ENCODE peak calls at places on chromosomes 6 and 20, in five cellular contexts. A, K, U, W and P are unnamed samples.

GRCh38 chr6:128731249-128732165 is 151.4 kb upstream of the LAMA2 start:
- DNase-seq in A (no peak), K (no peak), U (peak; percentile 2), W (no peak), P (no peak)

GRCh38 chr6:135586388-135586787 is 88.8 kb upstream of the AHI1 start:
- DNase-seq in A (no peak), K (no peak), U (no peak), W (no peak), P (no peak)

GRCh38 chr20:61441537-61441936 is 189.5 kb downstream of the CDH4 start:
- DNase-seq in A (no peak), K (no peak), U (no peak), W (no peak), P (no peak)

GRCh38 chr6:90227165-90227564 is 69.5 kb downstream of the BACH2 start:
- DNase-seq in A (peak; percentile 27), K (no peak), U (no peak), W (no peak), P (no peak)

GRCh38 chr20:48733296-48733790 is 94.5 kb downstream of the PREX1 start:
- DNase-seq in A (no peak), K (no peak), U (no peak), W (no peak), P (no peak)

GRCh38 chr20:14948416-14948815 is 611.0 kb upstream of the FLRT3 start:
- DNase-seq in A (no peak), K (no peak), U (no peak), W (no peak), P (no peak)

GRCh38 chr6:89793586-89793985 is 26.0 kb downstream of the MDN1 start:
- DNase-seq in A (no peak), K (no peak), U (no peak), W (no peak), P (no peak)

GRCh38 chr6:170114187-170114945 is 176.5 kb downstream of the DLL1 start:
- DNase-seq in A (no peak), K (peak; percentile 8), U (no peak), W (no peak), P (no peak)

GRCh38 chr20:29408034-29408695 is 1849.3 kb upstream of the DEFB115 start:
- DNase-seq in A (no peak), K (no peak), U (no peak), W (no peak), P (no peak)

GRCh38 chr6:16199792-16200191 is 38.6 kb upstream of the GMPR start:
- DNase-seq in A (no peak), K (no peak), U (no peak), W (no peak), P (no peak)

GRCh38 chr6:169782966-169783760 is 31.7 kb downstream of the ERMARD start:
- DNase-seq in A (no peak), K (no peak), U (no peak), W (no peak), P (no peak)

GRCh38 chr6:107057679-107058078 is 29.7 kb downstream of the MTRES1 start:
- DNase-seq in A (no peak), K (no peak), U (no peak), W (no peak), P (no peak)

GRCh38 chr6:107062691-107063090 is 34.7 kb downstream of the MTRES1 start:
- DNase-seq in A (no peak), K (no peak), U (no peak), W (no peak), P (no peak)

GRCh38 chr6:107061125-107062020 is 33.4 kb downstream of the MTRES1 start:
- DNase-seq in A (no peak), K (no peak), U (peak; percentile 22), W (no peak), P (peak; percentile 45)

GRCh38 chr6:107059606-107060005 is 31.6 kb downstream of the MTRES1 start:
- DNase-seq in A (no peak), K (no peak), U (no peak), W (no peak), P (no peak)

GRCh38 chr6:107060704-107061103 is 32.7 kb downstream of the MTRES1 start:
- DNase-seq in A (no peak), K (no peak), U (no peak), W (no peak), P (no peak)
- H3K4me1 ChIP-seq in A (no peaks in the 10 kb centered on the region), K (peaks cover 11% of the 10 kb centered on the region), U (peaks cover 22% of the 10 kb centered on the region), W (peaks cover 19% of the 10 kb centered on the region), P (peaks cover 17% of the 10 kb centered on the region)

GRCh38 chr20:34013532-34013931 is 19.8 kb downstream of the RALY start:
- DNase-seq in A (no peak), K (no peak), U (no peak), W (no peak), P (no peak)
- H3K4me1 ChIP-seq in A (peaks cover 47% of the 10 kb centered on the region), K (peaks cover 59% of the 10 kb centered on the region), U (peaks cover 74% of the 10 kb centered on the region), W (peaks cover 90% of the 10 kb centered on the region), P (peaks cover 34% of the 10 kb centered on the region)

GRCh38 chr20:57620999-57621398 is 773 bp upstream of the ZBP1 start:
- DNase-seq in A (no peak), K (no peak), U (no peak), W (peak; percentile 53), P (no peak)
- H3K4me1 ChIP-seq in A (peaks cover 14% of the 10 kb centered on the region), K (no peaks in the 10 kb centered on the region), U (peaks cover 68% of the 10 kb centered on the region), W (peaks cover 72% of the 10 kb centered on the region), P (peaks cover 42% of the 10 kb centered on the region)

GRCh38 chr20:2405693-2406065 is 25.0 kb downstream of the TGM6 start:
- DNase-seq in A (no peak), K (no peak), U (no peak), W (no peak), P (no peak)
- H3K4me1 ChIP-seq in A (no peaks in the 10 kb centered on the region), K (no peaks in the 10 kb centered on the region), U (no peaks in the 10 kb centered on the region), W (no peaks in the 10 kb centered on the region), P (no peaks in the 10 kb centered on the region)

GRCh38 chr6:40510442-40510841 is 76.7 kb downstream of the LRFN2 start:
- DNase-seq in A (no peak), K (no peak), U (no peak), W (no peak), P (no peak)

GRCh38 chr6:40506956-40507355 is 80.2 kb downstream of the LRFN2 start:
- DNase-seq in A (no peak), K (no peak), U (no peak), W (no peak), P (no peak)

GRCh38 chr6:40511884-40512283 is 75.3 kb downstream of the LRFN2 start:
- DNase-seq in A (no peak), K (no peak), U (no peak), W (no peak), P (no peak)

GRCh38 chr6:40509716-40510260 is 77.4 kb downstream of the LRFN2 start:
- DNase-seq in A (no peak), K (no peak), U (no peak), W (no peak), P (no peak)

GRCh38 chr6:40509163-40509562 is 78.0 kb downstream of the LRFN2 start:
- DNase-seq in A (no peak), K (no peak), U (no peak), W (no peak), P (no peak)
- H3K4me1 ChIP-seq in A (no peaks in the 10 kb centered on the region), K (no peaks in the 10 kb centered on the region), U (no peaks in the 10 kb centered on the region), W (no peaks in the 10 kb centered on the region), P (no peaks in the 10 kb centered on the region)

DNA sequence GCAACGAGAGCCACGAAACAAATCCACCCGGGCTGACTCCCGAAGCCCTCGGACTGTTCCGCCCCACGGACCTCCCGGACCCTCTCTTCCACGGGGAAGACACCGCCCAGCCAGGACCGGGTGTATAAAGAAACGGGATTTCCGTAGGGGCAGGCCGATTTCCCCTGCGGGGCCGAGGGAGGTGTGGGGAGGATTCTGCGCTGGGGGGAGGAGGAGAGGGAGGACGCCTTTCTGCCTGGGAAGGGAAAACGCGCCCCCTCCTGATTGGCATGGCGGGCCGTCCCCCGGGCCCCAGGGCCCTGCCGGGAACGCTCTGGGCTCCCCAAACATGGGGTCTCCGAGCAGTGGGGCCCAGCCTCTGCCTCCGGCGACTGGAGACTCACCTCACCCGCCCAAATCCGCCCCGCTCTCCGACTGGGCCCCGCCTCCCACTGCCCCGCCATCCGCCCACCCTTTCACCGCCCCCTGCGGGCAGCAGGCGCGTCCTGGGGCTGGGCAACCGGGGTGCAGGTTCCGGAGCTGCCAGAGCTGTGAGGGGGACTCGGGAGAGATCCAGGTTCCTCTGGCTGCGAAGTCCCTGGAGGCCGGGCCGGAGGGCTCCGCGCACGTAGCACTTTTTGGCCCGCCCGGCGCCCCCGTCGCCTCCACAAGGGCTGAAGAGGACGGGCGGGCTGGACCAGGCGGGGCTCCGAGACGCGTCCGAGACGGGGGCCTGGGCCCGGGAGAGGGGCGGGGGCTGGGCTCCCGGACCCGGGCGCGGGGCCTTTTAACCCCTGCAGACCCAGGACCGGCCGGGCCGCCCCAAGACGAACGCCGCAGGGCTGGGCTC is 586 bp upstream of the PPDPF start:
- DNase-seq in A (no peak), K (peak; percentile 58), U (no peak), W (peak; percentile 83), P (no peak)
- H3K4me1 ChIP-seq in A (peaks cover 14% of the 10 kb centered on the region), K (peaks cover 24% of the 10 kb centered on the region), U (peaks cover 24% of the 10 kb centered on the region), W (peaks cover 20% of the 10 kb centered on the region), P (peaks cover 4% of the 10 kb centered on the region)

GRCh38 chr6:117547688-117548621 is 54.4 kb downstream of the GOPC start:
- DNase-seq in A (peak; percentile 34), K (peak; percentile 66), U (peak; percentile 40), W (peak; percentile 70), P (no peak)

GRCh38 chr6:117550078-117550600 is 52.2 kb downstream of the GOPC start:
- DNase-seq in A (no peak), K (no peak), U (no peak), W (no peak), P (no peak)

GRCh38 chr6:117550618-117551242 is 51.6 kb downstream of the GOPC start:
- DNase-seq in A (no peak), K (no peak), U (peak; percentile 19), W (no peak), P (no peak)

GRCh38 chr6:117548797-117549301 is 53.5 kb downstream of the GOPC start:
- DNase-seq in A (no peak), K (no peak), U (peak; percentile 47), W (peak; percentile 52), P (no peak)

DNA sequence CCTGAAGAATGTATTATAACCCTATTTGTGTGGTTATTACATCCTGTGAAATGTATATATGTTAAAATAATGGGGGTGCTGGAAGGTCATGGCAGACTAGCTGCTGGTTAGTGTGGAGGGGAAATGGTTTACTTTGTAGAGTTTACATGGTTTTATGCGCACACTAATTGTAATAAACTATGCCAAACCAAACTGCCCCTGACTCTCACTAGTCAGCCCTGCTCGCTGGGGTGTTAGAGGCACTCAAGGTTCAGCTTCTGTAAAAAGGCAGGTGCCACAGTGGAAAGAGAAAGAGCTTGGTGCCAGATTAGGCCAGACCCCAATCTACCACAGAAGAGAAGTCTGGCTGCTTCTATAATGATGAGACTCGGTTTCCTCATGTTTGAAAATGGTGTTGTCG is 52.7 kb downstream of the GOPC start:
- DNase-seq in A (no peak), K (no peak), U (peak; percentile 39), W (peak; percentile 57), P (no peak)
- H3K4me1 ChIP-seq in A (no peaks in the 10 kb centered on the region), K (no peaks in the 10 kb centered on the region), U (peaks cover 37% of the 10 kb centered on the region), W (peaks cover 34% of the 10 kb centered on the region), P (peaks cover 16% of the 10 kb centered on the region)